ENCODE peak calls at places on chromosome 19, in eight cellular contexts. U is breast epithelium; G is CD4-positive, alpha-beta T cell; L is ovary; Z is neural progenitor cell; H is fibroblast of pulmonary artery; T is astrocyte; C is colonic mucosa. R is an unnamed sample.

GRCh38 chr19:57850553-57851017 is 926 bp downstream of the ZNF587 start:
- DNase-seq in T (peak; percentile 76), Z (peak; percentile 56), G (no peak), H (peak; percentile 45), U (no peak), C (peak; percentile 76), L (no peak), R (no peak)

GRCh38 chr19:2014731-2015610 is 543 bp downstream of the BTBD2 start:
- DNase-seq in L (no peak), C (no peak), U (no peak), Z (peak; percentile 85), G (no peak), H (no peak), T (no peak), R (no peak)

GRCh38 chr19:51375504-51376221 is 3.2 kb upstream of the NKG7 start:
- DNase-seq in C (no peak), H (no peak), G (no peak), T (no peak), Z (no peak), L (no peak), U (no peak), R (no peak)

GRCh38 chr19:8615813-8616596 is 5.5 kb upstream of the ADAMTS10 start:
- DNase-seq in L (peak; percentile 25), T (no peak), Z (peak; percentile 66), G (peak; percentile 42), H (peak; percentile 69), U (no peak), C (peak; percentile 46), R (peak; percentile 46)

GRCh38 chr19:39409207-39409885 is 2.7 kb downstream of the ZFP36 start:
- DNase-seq in Z (no peak), L (peak; percentile 93), T (no peak), H (peak; percentile 70), C (peak; percentile 97), U (peak; percentile 97), G (peak; percentile 80), R (no peak)

GRCh38 chr19:355134-355533 is 10.5 kb upstream of the MIER2 start:
- DNase-seq in C (no peak), U (no peak), H (no peak), Z (no peak), L (no peak), T (no peak), G (no peak), R (no peak)

GRCh38 chr19:33777351-33777750 is 19.3 kb upstream of the KCTD15 start:
- DNase-seq in C (no peak), T (no peak), U (no peak), L (no peak), G (no peak), H (no peak), Z (no peak), R (no peak)

GRCh38 chr19:17312481-17313113 is 3.2 kb downstream of the DDA1 start:
- DNase-seq in T (no peak), G (no peak), L (no peak), C (no peak), U (no peak), Z (no peak), H (no peak), R (peak; percentile 11)

GRCh38 chr19:10686661-10687517 is 14.3 kb upstream of the QTRT1 start:
- DNase-seq in L (no peak), Z (no peak), U (no peak), H (peak; percentile 23), C (no peak), G (no peak), T (peak; percentile 44), R (no peak)

GRCh38 chr19:40646564-40647254 is 43.7 kb downstream of the NUMBL start:
- DNase-seq in C (no peak), U (no peak), T (no peak), G (no peak), H (no peak), Z (no peak), L (peak; percentile 16), R (no peak)

DNA sequence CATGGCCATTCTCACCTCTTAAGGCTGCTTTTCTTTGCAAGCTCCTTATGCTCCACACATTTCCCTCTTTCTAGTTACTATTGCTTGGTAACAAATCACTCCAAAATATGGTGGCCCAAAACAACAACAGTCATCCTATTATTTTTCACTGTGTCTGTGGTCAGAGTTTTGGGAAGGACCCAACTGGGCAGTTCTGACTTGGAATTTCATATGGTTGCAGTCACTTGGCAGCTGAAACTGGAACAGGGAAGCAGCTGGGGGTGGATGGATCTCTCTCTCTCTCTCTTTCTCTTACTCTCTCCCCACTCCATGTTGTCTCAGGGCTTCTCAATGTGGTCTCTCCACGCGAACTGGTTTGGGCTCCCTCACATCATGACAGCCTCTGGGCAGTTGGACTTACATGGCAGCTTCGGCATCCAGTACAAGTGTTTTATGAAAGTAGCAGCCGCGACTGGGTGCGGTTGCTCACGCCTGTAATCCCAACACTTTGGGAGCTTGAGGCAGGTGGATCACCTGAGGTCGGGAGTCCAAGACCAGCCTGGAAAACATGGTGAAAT is 39.6 kb downstream of the NUMBL start:
- DNase-seq in H (peak; percentile 79), C (no peak), U (no peak), Z (no peak), G (no peak), T (peak; percentile 85), L (no peak), R (no peak)
- TF ChIP-seq CTCF in H (no peak), C (no peak), U (no peak), Z (no peak), G (no peak), T (no peak), L (no peak), R (no peak)

DNA sequence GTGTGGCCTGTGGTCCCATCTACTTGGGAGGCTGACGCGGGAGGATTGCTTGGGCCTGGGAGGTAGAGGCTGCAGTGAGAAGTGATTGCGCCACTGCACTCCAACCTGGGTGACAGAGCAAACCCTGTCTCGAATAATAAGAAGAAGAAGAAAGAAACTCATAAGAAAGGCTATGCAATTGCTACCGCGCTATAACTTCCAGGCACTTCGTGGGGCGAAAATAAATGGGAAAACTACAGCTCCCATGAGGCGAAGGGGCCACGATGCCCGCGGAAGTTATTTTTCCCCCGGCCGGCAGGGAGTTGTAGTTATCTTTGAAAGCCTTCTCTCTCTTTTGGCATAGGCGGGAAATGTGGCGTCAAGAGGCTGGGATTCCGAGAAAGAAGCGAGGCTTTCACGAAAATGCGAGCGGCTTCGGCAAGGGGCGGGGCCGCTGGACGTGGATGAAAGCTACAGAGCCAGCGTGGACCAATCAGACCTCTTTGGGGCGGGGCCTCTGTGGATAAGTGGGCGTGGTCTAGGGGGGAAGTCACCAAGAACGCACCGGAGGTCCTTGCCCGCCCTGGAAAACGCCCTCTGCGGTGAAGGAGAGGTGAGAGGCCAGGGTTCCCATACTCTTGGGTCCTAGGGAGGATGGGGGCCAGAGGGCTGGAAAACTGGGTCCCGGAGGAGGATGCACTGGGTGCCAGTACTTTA is at the start of gene NUCB1:
- DNase-seq in U (peak; percentile 99), H (peak; percentile 99), G (peak; percentile 99), L (peak; percentile 99), T (peak; percentile 93), Z (peak; percentile 99), C (peak; percentile 100), R (peak; percentile 99)
- TF ChIP-seq CTCF in U (peak; percentile 41), H (peak; percentile 29), G (no peak), L (peak; percentile 48), T (no peak), Z (peak; percentile 18), C (no peak), R (no peak)

DNA sequence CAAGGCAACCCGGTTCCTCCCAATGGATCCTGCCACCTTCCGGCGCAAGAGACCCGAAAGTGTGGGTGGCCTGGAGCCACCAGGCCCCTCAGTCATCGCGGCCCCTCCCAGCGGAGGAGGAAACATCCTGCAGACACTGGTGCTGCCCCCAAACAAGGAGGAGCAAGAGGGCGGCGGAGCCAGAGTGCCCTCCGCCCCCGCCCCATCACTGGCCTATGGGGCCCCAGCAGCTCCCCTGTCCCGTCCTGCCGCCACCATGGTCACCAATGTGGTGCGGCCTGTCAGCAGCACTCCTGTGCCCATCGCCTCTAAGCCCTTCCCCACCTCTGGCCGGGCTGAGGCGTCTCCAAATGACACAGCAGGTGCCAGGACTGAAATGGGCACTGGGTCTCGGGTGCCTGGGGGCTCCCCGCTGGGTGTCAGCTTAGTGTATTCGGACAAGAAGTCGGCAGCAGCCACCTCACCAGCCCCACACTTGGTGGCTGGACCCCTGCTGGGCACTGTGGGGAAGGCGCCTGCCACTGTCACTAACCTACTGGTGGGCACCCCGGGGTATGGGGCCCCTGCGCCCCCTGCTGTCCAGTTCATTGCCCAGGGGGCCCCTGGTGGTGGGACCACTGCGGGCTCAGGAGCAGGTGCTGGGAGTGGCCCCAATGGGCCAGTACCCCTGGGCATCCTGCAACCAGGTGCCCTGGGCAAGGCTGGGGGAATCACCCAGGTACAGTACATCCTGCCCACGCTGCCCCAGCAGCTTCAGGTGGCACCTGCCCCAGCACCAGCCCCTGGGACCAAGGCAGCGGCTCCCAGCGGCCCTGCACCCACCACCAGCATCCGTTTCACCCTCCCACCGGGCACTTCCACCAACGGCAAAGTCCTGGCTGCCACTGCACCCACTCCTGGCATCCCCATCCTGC is 11.2 kb upstream of the PRR19 start:
- DNase-seq in G (peak; percentile 48), H (no peak), T (no peak), C (no peak), U (no peak), L (no peak), Z (peak; percentile 43), R (no peak)
- TF ChIP-seq CTCF in G (peak; percentile 56), H (peak; percentile 42), T (peak; percentile 32), C (peak; percentile 39), U (peak; percentile 32), L (peak; percentile 31), Z (peak; percentile 31), R (peak; percentile 37)

GRCh38 chr19:49431330-49431749 is 6.2 kb downstream of the GFY start:
- DNase-seq in T (no peak), L (no peak), Z (no peak), H (no peak), G (no peak), C (no peak), U (no peak), R (no peak)

GRCh38 chr19:49432141-49433073 is 7.2 kb downstream of the GFY start:
- DNase-seq in T (no peak), L (no peak), C (peak; percentile 73), Z (peak; percentile 75), G (no peak), U (no peak), H (no peak), R (no peak)

GRCh38 chr19:49430172-49430677 is 5.0 kb downstream of the GFY start:
- DNase-seq in C (no peak), H (no peak), T (no peak), G (no peak), U (no peak), L (no peak), Z (no peak), R (no peak)

GRCh38 chr19:49428547-49429451 is 3.6 kb downstream of the GFY start:
- DNase-seq in T (no peak), H (no peak), C (no peak), G (no peak), U (no peak), Z (peak; percentile 62), L (no peak), R (no peak)

DNA sequence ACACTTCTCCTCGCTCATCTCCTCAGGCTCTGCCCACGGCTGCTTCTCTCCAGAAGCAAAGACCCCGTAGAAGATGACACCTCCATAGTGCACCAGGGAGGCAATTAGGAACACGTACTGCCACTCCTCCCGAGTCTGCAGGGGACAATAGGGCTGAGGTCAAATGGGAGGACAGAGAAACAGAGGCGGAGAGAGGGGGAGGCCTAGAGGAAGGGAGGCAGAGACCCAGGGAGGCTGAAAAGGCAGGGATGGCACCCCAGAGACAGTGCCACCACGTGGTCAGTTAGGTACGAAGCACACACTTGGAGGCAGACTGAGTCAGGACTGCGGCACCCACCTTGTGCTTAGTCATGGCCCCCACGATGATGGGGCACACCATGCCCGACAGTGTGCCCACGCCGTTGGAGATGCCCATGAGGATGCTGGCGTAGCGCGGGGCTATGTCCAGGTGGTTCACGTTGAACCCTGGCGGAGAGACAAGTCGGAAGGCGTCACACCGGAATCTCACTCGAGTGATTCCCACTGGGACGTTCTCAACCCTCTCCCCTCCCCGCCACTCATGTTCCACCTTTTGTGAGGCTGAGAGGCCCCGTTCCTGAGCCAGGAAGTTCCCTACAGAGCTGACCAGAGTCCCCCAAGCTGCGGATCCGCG is 5.6 kb downstream of the GFY start:
- DNase-seq in T (no peak), G (no peak), U (no peak), L (no peak), H (no peak), Z (peak; percentile 38), C (no peak), R (no peak)
- TF ChIP-seq CTCF in T (no peak), G (peak; percentile 18), U (no peak), L (no peak), H (peak; percentile 19), Z (peak; percentile 46), C (no peak), R (no peak)

R was measured in D721Med.